ENCODE peak calls at places on chromosomes 13 and 19, in nine cellular contexts. U is CD8-positive, alpha-beta T cell; L is endodermal cell; P is tibial artery; O is CD4-positive, CD25-positive, alpha-beta regulatory T cell; J is H1; D is AG04450; F is trophoblast cell; I is psoas muscle. W is an unnamed sample.

GRCh38 chr19:49415102-49415809 is 8.0 kb downstream of the PTH2 start:
- DNase-seq in D (no peak), U (no peak), F (no peak), P (no peak), L (no peak), J (no peak), I (no peak), O (no peak), W (no peak)

GRCh38 chr19:29232315-29232852 is 19.4 kb upstream of the UQCRFS1 start:
- DNase-seq in U (no peak), P (no peak), F (no peak), L (no peak), O (no peak), I (no peak), D (no peak), J (no peak), W (no peak)

GRCh38 chr19:45097776-45098520 is 5.0 kb downstream of the PPP1R37 start:
- DNase-seq in F (peak; percentile 40), D (peak; percentile 82), O (no peak), P (no peak), I (peak; percentile 81), J (no peak), L (peak; percentile 72), U (no peak), W (peak; percentile 11)

GRCh38 chr13:96684472-96684871 is 309.8 kb downstream of the OXGR1 start:
- DNase-seq in F (no peak), I (no peak), U (no peak), L (no peak), O (no peak), D (no peak), J (no peak), P (no peak), W (no peak)

GRCh38 chr13:43846496-43846895 is 33.0 kb downstream of the CCDC122 start:
- DNase-seq in P (no peak), L (no peak), I (no peak), D (peak; percentile 46), F (peak; percentile 73), J (no peak), U (no peak), O (no peak), W (no peak)

GRCh38 chr13:44620057-44620456 is 43.9 kb upstream of the TSC22D1 start:
- DNase-seq in J (no peak), L (no peak), U (no peak), F (peak; percentile 50), I (no peak), D (no peak), P (no peak), O (no peak), W (no peak)

GRCh38 chr13:23822252-23822824 is 66.9 kb downstream of the MIPEP start:
- DNase-seq in F (peak; percentile 78), L (no peak), O (no peak), D (no peak), J (no peak), P (no peak), I (no peak), U (no peak), W (peak; percentile 9)

GRCh38 chr19:45667620-45668341 is at the start of gene GIPR:
- DNase-seq in L (peak; percentile 94), O (peak; percentile 69), D (no peak), F (peak; percentile 86), U (no peak), I (peak; percentile 33), P (no peak), J (peak; percentile 89), W (no peak)

GRCh38 chr13:107421028-107421427 is 794.3 kb downstream of the LIG4 start:
- DNase-seq in U (no peak), L (no peak), D (peak; percentile 7), I (no peak), F (no peak), J (no peak), P (no peak), O (no peak), W (no peak)

DNA sequence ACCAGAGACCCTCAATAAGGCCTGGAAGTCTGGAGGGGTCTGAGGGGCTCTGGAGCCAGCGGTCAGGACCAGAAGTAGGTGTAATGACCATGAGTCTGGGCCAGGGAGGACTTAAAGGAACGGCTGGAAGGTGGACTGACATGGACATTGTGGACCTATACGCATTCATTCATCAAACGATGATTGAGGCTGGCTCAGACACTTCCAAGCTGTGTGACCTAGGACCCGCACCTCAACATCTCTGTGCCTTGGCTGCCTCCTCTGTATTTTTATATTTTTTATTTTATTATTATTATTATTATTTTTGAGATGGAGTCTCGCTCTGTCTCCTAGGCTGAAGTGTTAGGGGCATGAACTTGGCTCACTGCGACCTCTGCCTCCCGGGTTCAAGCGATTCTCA is 9.3 kb upstream of the LRRC25 start:
- DNase-seq in D (no peak), J (no peak), U (no peak), P (no peak), L (no peak), I (no peak), O (no peak), F (no peak), W (no peak)
- H3K27ac ChIP-seq in D (no peak overlapping the region), J (no peak overlapping the region), U (no peak overlapping the region), P (no peak overlapping the region), L (no peak overlapping the region), I (no peak overlapping the region), O (no peak overlapping the region), F (no peak overlapping the region), W (no peak overlapping the region)

DNA sequence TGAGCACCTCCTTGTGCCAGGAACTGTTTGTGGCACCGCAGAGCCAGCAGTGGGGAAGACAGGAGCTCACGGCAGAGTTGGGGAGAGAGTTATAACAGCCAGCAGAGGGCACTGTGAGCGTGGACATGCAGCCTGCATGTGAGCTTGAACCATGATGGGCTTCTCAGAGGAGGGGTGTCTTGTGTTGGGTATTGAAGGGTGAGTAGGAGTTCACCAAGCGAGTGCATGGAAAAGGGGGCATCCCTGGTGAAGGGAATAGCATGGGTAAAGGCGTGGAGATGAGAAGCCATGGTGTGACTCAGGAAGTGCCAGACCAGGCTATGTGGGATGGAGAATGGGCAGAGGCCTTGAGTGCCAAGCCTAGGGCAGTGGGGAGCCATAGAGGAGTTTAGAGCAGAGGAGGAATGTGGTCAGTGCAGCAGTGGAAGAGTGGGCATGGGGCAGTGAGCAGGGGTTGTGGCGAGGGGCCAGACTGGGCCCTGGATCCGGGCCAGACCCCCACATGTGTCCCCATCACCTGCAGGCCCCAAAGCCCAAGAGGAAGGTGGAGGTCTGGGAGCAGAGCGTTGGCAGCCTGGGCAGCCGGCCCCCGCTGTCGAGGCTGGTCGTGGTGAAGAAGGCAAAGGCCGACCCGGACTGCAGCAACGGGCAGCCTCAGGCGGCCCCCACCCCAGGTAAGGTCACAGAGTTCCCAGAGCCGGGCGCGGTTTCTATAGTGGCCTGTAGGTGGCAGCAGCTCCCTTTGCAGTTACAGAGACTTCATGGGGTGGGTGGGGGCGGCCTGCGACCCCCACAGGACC is 11.8 kb upstream of the SHD start:
- DNase-seq in U (peak; percentile 37), D (no peak), P (no peak), F (peak; percentile 82), I (peak; percentile 53), J (peak; percentile 90), L (peak; percentile 93), O (peak; percentile 79), W (peak; percentile 6)
- H3K27ac ChIP-seq in U (no peak overlapping the region), D (no peak overlapping the region), P (no peak overlapping the region), F (no peak overlapping the region), I (no peak overlapping the region), J (no peak overlapping the region), L (no peak overlapping the region), O (no peak overlapping the region), W (no peak overlapping the region)

GRCh38 chr13:110236431-110236830 is 70.5 kb downstream of the COL4A1 start:
- DNase-seq in D (no peak), I (no peak), U (no peak), J (peak; percentile 36), L (no peak), O (no peak), P (no peak), F (no peak), W (no peak)
- H3K27ac ChIP-seq in D (no peak overlapping the region), I (peak overlapping the region; percentile 4), U (no peak overlapping the region), J (no peak overlapping the region), L (no peak overlapping the region), O (no peak overlapping the region), P (peak overlapping the region; percentile 82), F (no peak overlapping the region), W (no peak overlapping the region)

GRCh38 chr19:5103061-5103701 is 134.3 kb downstream of the KDM4B start:
- DNase-seq in I (peak; percentile 73), D (no peak), U (no peak), J (no peak), O (no peak), L (no peak), P (peak; percentile 90), F (no peak), W (peak; percentile 17)
- H3K27ac ChIP-seq in I (peak overlapping the region; percentile 90), D (no peak overlapping the region), U (no peak overlapping the region), J (no peak overlapping the region), O (no peak overlapping the region), L (peak overlapping the region; percentile 73), P (peak overlapping the region; percentile 70), F (no peak overlapping the region), W (no peak overlapping the region)

GRCh38 chr19:41445575-41445974 is 2.6 kb downstream of the ERICH4 start:
- DNase-seq in U (no peak), F (no peak), P (no peak), L (no peak), I (no peak), J (peak; percentile 27), O (no peak), D (no peak), W (no peak)

GRCh38 chr19:41449079-41449864 is 6.3 kb downstream of the ERICH4 start:
- DNase-seq in D (peak; percentile 48), I (peak; percentile 79), P (peak; percentile 81), O (peak; percentile 67), F (peak; percentile 71), L (peak; percentile 95), U (peak; percentile 49), J (peak; percentile 90), W (peak; percentile 50)

GRCh38 chr19:41449865-41450178 is 6.9 kb downstream of the ERICH4 start:
- DNase-seq in F (no peak), I (no peak), P (no peak), D (no peak), J (no peak), U (no peak), O (no peak), L (no peak), W (no peak)

GRCh38 chr19:41443813-41444455 is 978 bp downstream of the ERICH4 start:
- DNase-seq in P (no peak), J (no peak), U (no peak), L (no peak), O (no peak), I (no peak), D (no peak), F (no peak), W (no peak)

DNA sequence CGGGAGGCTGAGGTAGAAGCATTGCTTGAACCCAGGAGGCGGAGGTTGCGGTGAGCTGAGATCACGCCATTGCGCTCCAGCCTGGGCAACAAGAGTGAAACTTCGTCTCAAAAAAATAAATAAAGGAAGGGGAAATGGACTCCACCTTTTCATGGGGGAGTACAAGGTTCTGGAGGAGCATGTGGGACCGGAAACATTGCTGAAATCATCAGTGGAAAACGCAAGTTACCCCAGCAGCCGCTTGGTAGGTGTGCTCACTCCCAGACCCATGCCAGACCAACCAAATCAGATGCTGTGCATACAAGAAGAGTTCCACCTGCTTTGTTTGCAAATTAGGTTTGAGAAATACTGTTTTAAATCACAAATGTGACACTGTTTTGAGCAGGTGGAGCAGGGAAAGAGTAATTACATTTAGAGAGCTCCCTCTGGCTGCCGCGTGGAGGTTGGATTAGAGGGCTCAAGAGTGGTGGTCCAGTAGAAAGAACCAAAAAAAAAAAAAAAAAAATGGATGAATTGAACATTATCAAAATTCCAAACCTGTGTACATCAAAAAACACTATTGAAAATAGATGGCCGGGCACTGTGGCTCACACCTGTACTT is 4.9 kb downstream of the ERICH4 start:
- DNase-seq in F (no peak), I (no peak), J (no peak), D (no peak), U (no peak), P (no peak), L (no peak), O (peak; percentile 29), W (no peak)
- H3K27ac ChIP-seq in F (no peak overlapping the region), I (no peak overlapping the region), J (no peak overlapping the region), D (no peak overlapping the region), U (no peak overlapping the region), P (no peak overlapping the region), L (no peak overlapping the region), O (no peak overlapping the region), W (no peak overlapping the region)